ENCODE peak calls at places on chromosome 11, in eight cellular contexts. One of them, this sample, is unnamed. For H3K4me1, the result is how much of the 10 kb centered on the place peaks cover.

GRCh38 chr11:110798231-110798630 is 86.0 kb upstream of the ARHGAP20 start:
- DNase-seq in endodermal cell: no peak
- DNase-seq in Panc1: no peak
- DNase-seq in IMR-90: no peak
- DNase-seq in cardiac muscle cell: no peak
- DNase-seq in Peyer's patch: no peak
- DNase-seq in left ventricle myocardium inferior: no peak
- DNase-seq in A549: no peak
- DNase-seq in this sample: no peak

GRCh38 chr11:17734418-17734911 is at the start of gene KCNC1:
- DNase-seq in endodermal cell: peak
- DNase-seq in Panc1: no peak
- DNase-seq in IMR-90: peak
- DNase-seq in cardiac muscle cell: peak
- DNase-seq in Peyer's patch: no peak
- DNase-seq in left ventricle myocardium inferior: no peak
- DNase-seq in A549: peak
- DNase-seq in this sample: no peak

GRCh38 chr11:9716275-9717039 is 52.6 kb downstream of the SWAP70 start:
- DNase-seq in endodermal cell: no peak
- DNase-seq in Panc1: no peak
- DNase-seq in IMR-90: peak
- DNase-seq in cardiac muscle cell: peak
- DNase-seq in Peyer's patch: no peak
- DNase-seq in left ventricle myocardium inferior: no peak
- DNase-seq in A549: no peak
- DNase-seq in this sample: peak

GRCh38 chr11:126636911-126637799 is 281.7 kb downstream of the ST3GAL4 start:
- DNase-seq in endodermal cell: no peak
- DNase-seq in Panc1: no peak
- DNase-seq in IMR-90: peak
- DNase-seq in cardiac muscle cell: peak
- DNase-seq in Peyer's patch: no peak
- DNase-seq in left ventricle myocardium inferior: no peak
- DNase-seq in A549: peak
- DNase-seq in this sample: no peak

GRCh38 chr11:7413961-7414728 is 71.2 kb upstream of the OLFML1 start:
- DNase-seq in endodermal cell: peak
- DNase-seq in Panc1: peak
- DNase-seq in IMR-90: no peak
- DNase-seq in cardiac muscle cell: no peak
- DNase-seq in Peyer's patch: no peak
- DNase-seq in left ventricle myocardium inferior: no peak
- DNase-seq in A549: no peak
- DNase-seq in this sample: no peak

GRCh38 chr11:3177931-3178330 is 12.8 kb upstream of the OSBPL5 start:
- DNase-seq in endodermal cell: no peak
- DNase-seq in Panc1: no peak
- DNase-seq in IMR-90: no peak
- DNase-seq in cardiac muscle cell: no peak
- DNase-seq in Peyer's patch: no peak
- DNase-seq in left ventricle myocardium inferior: no peak
- DNase-seq in A549: no peak
- DNase-seq in this sample: no peak

GRCh38 chr11:102155676-102156075 is 45.4 kb downstream of the YAP1 start:
- DNase-seq in endodermal cell: no peak
- DNase-seq in Panc1: no peak
- DNase-seq in IMR-90: peak
- DNase-seq in cardiac muscle cell: peak
- DNase-seq in Peyer's patch: no peak
- DNase-seq in left ventricle myocardium inferior: no peak
- DNase-seq in A549: no peak
- DNase-seq in this sample: no peak

GRCh38 chr11:71338806-71339177 is 86.4 kb upstream of the SHANK2 start:
- DNase-seq in endodermal cell: no peak
- DNase-seq in Panc1: no peak
- DNase-seq in IMR-90: peak
- DNase-seq in cardiac muscle cell: no peak
- DNase-seq in Peyer's patch: no peak
- DNase-seq in left ventricle myocardium inferior: no peak
- DNase-seq in A549: no peak
- DNase-seq in this sample: no peak

GRCh38 chr11:57409321-57410100 is 17.4 kb downstream of the SLC43A3 start:
- DNase-seq in endodermal cell: no peak
- DNase-seq in Panc1: no peak
- DNase-seq in IMR-90: no peak
- DNase-seq in cardiac muscle cell: no peak
- DNase-seq in Peyer's patch: no peak
- DNase-seq in left ventricle myocardium inferior: no peak
- DNase-seq in A549: no peak
- DNase-seq in this sample: no peak

GRCh38 chr11:62552931-62553838 is 6.6 kb upstream of the AHNAK start:
- DNase-seq in endodermal cell: peak
- DNase-seq in Panc1: peak
- DNase-seq in IMR-90: peak
- DNase-seq in cardiac muscle cell: peak
- DNase-seq in Peyer's patch: peak
- DNase-seq in left ventricle myocardium inferior: peak
- DNase-seq in A549: peak
- DNase-seq in this sample: peak

GRCh38 chr11:25484225-25484624 is 847.7 kb upstream of the ANO3 start:
- DNase-seq in endodermal cell: no peak
- DNase-seq in Panc1: no peak
- DNase-seq in IMR-90: no peak
- DNase-seq in cardiac muscle cell: no peak
- DNase-seq in Peyer's patch: no peak
- DNase-seq in left ventricle myocardium inferior: no peak
- DNase-seq in A549: no peak
- DNase-seq in this sample: no peak

DNA sequence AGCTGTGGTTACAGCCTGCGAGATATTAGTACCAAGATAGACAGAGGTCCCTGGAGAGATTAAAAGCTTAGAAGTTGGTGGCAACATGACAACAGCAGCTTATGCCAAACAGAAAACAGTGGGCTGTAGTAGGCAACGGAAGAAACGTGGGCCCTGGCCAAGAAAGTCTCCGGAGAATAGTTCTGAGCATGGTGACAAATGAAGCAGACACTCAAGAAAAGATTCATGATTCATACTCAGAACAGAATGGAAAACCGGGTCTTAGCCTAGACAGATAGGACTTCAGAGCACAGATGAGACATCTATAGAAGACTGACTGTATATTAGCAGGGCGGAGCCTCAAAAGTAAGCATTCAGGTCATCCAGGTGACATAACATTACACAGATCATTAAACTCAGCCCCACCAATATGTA is 727.4 kb downstream of the ETS1 start:
- DNase-seq in endodermal cell: no peak
- DNase-seq in Panc1: no peak
- DNase-seq in IMR-90: no peak
- DNase-seq in cardiac muscle cell: no peak
- DNase-seq in Peyer's patch: no peak
- DNase-seq in left ventricle myocardium inferior: no peak
- DNase-seq in A549: no peak
- DNase-seq in this sample: peak
- H3K27ac ChIP-seq in endodermal cell: no peak
- H3K27ac ChIP-seq in Panc1: no peak
- H3K27ac ChIP-seq in IMR-90: no peak
- H3K27ac ChIP-seq in cardiac muscle cell: no peak
- H3K27ac ChIP-seq in Peyer's patch: no peak
- H3K27ac ChIP-seq in left ventricle myocardium inferior: no peak
- H3K27ac ChIP-seq in A549: no peak
- H3K27ac ChIP-seq in this sample: no peak

DNA sequence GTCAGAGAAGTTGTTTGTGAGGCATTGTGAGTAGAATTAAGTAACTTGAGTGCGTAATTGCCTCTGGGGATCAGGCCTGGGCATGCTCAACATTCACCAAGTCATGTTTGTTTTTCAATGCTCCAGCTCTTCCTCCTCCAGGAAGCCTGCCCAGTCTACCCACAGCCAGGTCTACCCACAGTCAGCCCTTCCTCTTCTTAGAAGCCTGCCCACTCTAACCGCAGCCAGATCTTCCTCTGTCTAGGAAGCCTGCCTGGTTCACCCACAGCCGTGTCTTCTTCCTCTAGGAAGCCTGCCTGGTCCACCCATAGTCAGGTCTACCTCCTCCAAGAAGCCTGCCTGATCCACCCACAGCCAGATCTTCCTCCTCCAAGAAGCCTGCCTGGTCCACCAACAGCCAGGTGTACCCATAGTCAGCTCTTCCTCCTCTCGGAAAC is 25.0 kb downstream of the LRP5 start:
- DNase-seq in endodermal cell: no peak
- DNase-seq in Panc1: no peak
- DNase-seq in IMR-90: no peak
- DNase-seq in cardiac muscle cell: no peak
- DNase-seq in Peyer's patch: no peak
- DNase-seq in left ventricle myocardium inferior: no peak
- DNase-seq in A549: no peak
- DNase-seq in this sample: no peak
- H3K4me1 ChIP-seq in endodermal cell: under half
- H3K4me1 ChIP-seq in Panc1: half or more
- H3K4me1 ChIP-seq in IMR-90: under half
- H3K4me1 ChIP-seq in cardiac muscle cell: under half
- H3K4me1 ChIP-seq in Peyer's patch: under half
- H3K4me1 ChIP-seq in left ventricle myocardium inferior: half or more
- H3K4me1 ChIP-seq in A549: half or more
- H3K4me1 ChIP-seq in this sample: half or more

DNA sequence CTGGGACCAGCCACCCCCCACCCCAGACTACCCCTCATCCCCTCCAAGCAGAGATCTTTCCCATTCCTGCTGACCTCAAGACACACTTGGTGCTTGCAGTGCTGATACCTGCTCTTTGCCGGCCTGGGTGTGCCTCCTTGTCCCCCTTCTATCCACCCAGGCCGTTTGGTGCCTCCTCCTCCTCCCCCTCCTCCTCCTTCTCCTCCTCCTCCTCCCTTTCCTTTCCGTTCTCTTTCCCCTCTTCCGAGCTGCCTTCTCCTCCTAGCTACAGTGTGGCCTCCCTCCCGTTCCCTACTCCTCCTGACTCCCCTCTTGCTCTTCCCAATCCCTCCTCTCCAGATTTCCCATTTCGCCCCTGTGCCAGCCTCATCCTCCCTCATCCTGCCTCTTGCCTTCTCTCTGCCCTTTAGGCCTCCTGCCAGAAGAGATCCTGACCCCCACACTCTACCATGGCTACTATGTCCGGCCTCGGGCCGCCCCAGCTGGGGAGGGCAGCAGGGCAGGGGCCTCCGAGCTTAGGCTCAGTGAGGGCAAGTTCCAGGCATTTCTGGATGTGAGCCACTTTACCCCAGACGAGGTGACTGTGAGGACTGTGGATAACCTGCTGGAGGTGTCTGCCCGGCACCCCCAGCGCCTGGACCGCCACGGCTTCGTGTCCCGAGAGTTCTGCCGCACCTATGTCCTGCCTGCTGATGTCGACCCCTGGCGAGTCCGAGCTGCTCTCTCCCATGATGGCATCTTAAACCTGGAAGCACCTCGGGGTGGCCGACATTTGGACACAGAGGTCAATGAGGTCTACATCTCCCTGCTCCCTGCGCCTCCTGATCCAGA is 712 bp downstream of the HSPB2 start:
- DNase-seq in endodermal cell: no peak
- DNase-seq in Panc1: no peak
- DNase-seq in IMR-90: no peak
- DNase-seq in cardiac muscle cell: peak
- DNase-seq in Peyer's patch: no peak
- DNase-seq in left ventricle myocardium inferior: no peak
- DNase-seq in A549: no peak
- DNase-seq in this sample: peak
- H3K27ac ChIP-seq in endodermal cell: no peak
- H3K27ac ChIP-seq in Panc1: no peak
- H3K27ac ChIP-seq in IMR-90: peak
- H3K27ac ChIP-seq in cardiac muscle cell: peak
- H3K27ac ChIP-seq in Peyer's patch: peak
- H3K27ac ChIP-seq in left ventricle myocardium inferior: peak
- H3K27ac ChIP-seq in A549: no peak
- H3K27ac ChIP-seq in this sample: peak

GRCh38 chr11:59185412-59185811 is 13.5 kb downstream of the DTX4 start:
- DNase-seq in endodermal cell: no peak
- DNase-seq in Panc1: no peak
- DNase-seq in IMR-90: no peak
- DNase-seq in cardiac muscle cell: peak
- DNase-seq in Peyer's patch: no peak
- DNase-seq in left ventricle myocardium inferior: no peak
- DNase-seq in A549: no peak
- DNase-seq in this sample: no peak

GRCh38 chr11:59188954-59189353 is 17.0 kb downstream of the DTX4 start:
- DNase-seq in endodermal cell: no peak
- DNase-seq in Panc1: no peak
- DNase-seq in IMR-90: no peak
- DNase-seq in cardiac muscle cell: peak
- DNase-seq in Peyer's patch: no peak
- DNase-seq in left ventricle myocardium inferior: no peak
- DNase-seq in A549: no peak
- DNase-seq in this sample: no peak

GRCh38 chr11:59187587-59187986 is 15.7 kb downstream of the DTX4 start:
- DNase-seq in endodermal cell: no peak
- DNase-seq in Panc1: no peak
- DNase-seq in IMR-90: peak
- DNase-seq in cardiac muscle cell: peak
- DNase-seq in Peyer's patch: no peak
- DNase-seq in left ventricle myocardium inferior: peak
- DNase-seq in A549: no peak
- DNase-seq in this sample: peak

GRCh38 chr11:59186130-59186594 is 14.2 kb downstream of the DTX4 start:
- DNase-seq in endodermal cell: peak
- DNase-seq in Panc1: no peak
- DNase-seq in IMR-90: no peak
- DNase-seq in cardiac muscle cell: peak
- DNase-seq in Peyer's patch: peak
- DNase-seq in left ventricle myocardium inferior: no peak
- DNase-seq in A549: peak
- DNase-seq in this sample: peak

DNA sequence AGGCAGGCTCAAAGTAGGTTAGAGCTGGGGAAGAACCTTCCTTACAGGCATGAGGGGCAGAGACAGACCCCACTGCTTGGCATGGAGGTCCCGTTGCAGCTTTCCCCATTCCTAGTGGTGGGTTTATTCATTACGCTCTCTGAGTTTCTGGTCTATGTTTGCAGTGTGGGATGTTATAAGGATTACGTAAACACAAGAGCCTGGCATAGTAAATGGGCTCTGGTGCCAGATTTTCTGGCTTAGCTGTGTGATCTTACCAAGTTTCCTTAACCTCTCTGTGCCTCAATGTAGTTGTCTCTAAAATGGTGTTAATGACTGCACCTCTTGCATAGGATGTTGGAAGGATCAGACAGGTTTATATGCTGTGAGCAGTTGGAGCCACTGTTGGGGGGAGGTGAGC is 15.1 kb downstream of the DTX4 start:
- DNase-seq in endodermal cell: no peak
- DNase-seq in Panc1: no peak
- DNase-seq in IMR-90: no peak
- DNase-seq in cardiac muscle cell: peak
- DNase-seq in Peyer's patch: no peak
- DNase-seq in left ventricle myocardium inferior: no peak
- DNase-seq in A549: no peak
- DNase-seq in this sample: no peak
- H3K4me1 ChIP-seq in endodermal cell: under half
- H3K4me1 ChIP-seq in Panc1: under half
- H3K4me1 ChIP-seq in IMR-90: under half
- H3K4me1 ChIP-seq in cardiac muscle cell: under half
- H3K4me1 ChIP-seq in Peyer's patch: under half
- H3K4me1 ChIP-seq in left ventricle myocardium inferior: half or more
- H3K4me1 ChIP-seq in A549: under half
- H3K4me1 ChIP-seq in this sample: under half